ENCODE peak calls at places on chromosome 13, in ten cellular contexts. One of them, this sample, is unnamed. For H4K20me1, the result is how much of the 10 kb centered on the place peaks cover.

GRCh38 chr13:43141685-43142084 is 118.3 kb downstream of the DNAJC15 start:
- DNase-seq in fibroblast of lung: no peak
- DNase-seq in mammary epithelial cell: no peak
- DNase-seq in hepatocyte: no peak
- DNase-seq in K562: no peak
- DNase-seq in GM23248: no peak
- DNase-seq in HCT116: no peak
- DNase-seq in IMR-90: no peak
- DNase-seq in PC-3: no peak
- DNase-seq in SK-N-SH: no peak
- DNase-seq in this sample: no peak

GRCh38 chr13:112447306-112447705 is 71.2 kb downstream of the SPACA7 start:
- DNase-seq in fibroblast of lung: no peak
- DNase-seq in IMR-90: no peak
- DNase-seq in SK-N-SH: no peak
- DNase-seq in PC-3: no peak
- DNase-seq in K562: no peak
- DNase-seq in HCT116: no peak
- DNase-seq in mammary epithelial cell: no peak
- DNase-seq in GM23248: no peak
- DNase-seq in hepatocyte: no peak
- DNase-seq in this sample: no peak

GRCh38 chr13:46903748-46904147 is 6.9 kb upstream of the HTR2A start:
- DNase-seq in IMR-90: peak
- DNase-seq in SK-N-SH: no peak
- DNase-seq in PC-3: peak
- DNase-seq in hepatocyte: no peak
- DNase-seq in HCT116: no peak
- DNase-seq in fibroblast of lung: peak
- DNase-seq in mammary epithelial cell: peak
- DNase-seq in GM23248: peak
- DNase-seq in K562: no peak
- DNase-seq in this sample: no peak

GRCh38 chr13:81275666-81276258 is 934.8 kb upstream of the SPRY2 start:
- DNase-seq in mammary epithelial cell: no peak
- DNase-seq in HCT116: no peak
- DNase-seq in fibroblast of lung: no peak
- DNase-seq in hepatocyte: no peak
- DNase-seq in GM23248: no peak
- DNase-seq in PC-3: no peak
- DNase-seq in K562: no peak
- DNase-seq in SK-N-SH: no peak
- DNase-seq in IMR-90: no peak
- DNase-seq in this sample: no peak

GRCh38 chr13:26914624-26915023 is 154.0 kb upstream of the GPR12 start:
- DNase-seq in GM23248: no peak
- DNase-seq in PC-3: no peak
- DNase-seq in HCT116: peak
- DNase-seq in hepatocyte: no peak
- DNase-seq in K562: no peak
- DNase-seq in IMR-90: no peak
- DNase-seq in mammary epithelial cell: peak
- DNase-seq in fibroblast of lung: peak
- DNase-seq in SK-N-SH: no peak
- DNase-seq in this sample: no peak

GRCh38 chr13:94984974-94985373 is 272.6 kb upstream of the SOX21 start:
- DNase-seq in fibroblast of lung: no peak
- DNase-seq in PC-3: no peak
- DNase-seq in mammary epithelial cell: no peak
- DNase-seq in SK-N-SH: no peak
- DNase-seq in IMR-90: no peak
- DNase-seq in K562: no peak
- DNase-seq in HCT116: no peak
- DNase-seq in GM23248: no peak
- DNase-seq in hepatocyte: no peak
- DNase-seq in this sample: no peak

GRCh38 chr13:49022472-49023144 is 46.9 kb downstream of the FNDC3A start:
- DNase-seq in hepatocyte: no peak
- DNase-seq in PC-3: peak
- DNase-seq in fibroblast of lung: peak
- DNase-seq in GM23248: peak
- DNase-seq in HCT116: no peak
- DNase-seq in K562: no peak
- DNase-seq in mammary epithelial cell: peak
- DNase-seq in IMR-90: peak
- DNase-seq in SK-N-SH: no peak
- DNase-seq in this sample: no peak

GRCh38 chr13:48731957-48732569 is 78.3 kb downstream of the CYSLTR2 start:
- DNase-seq in HCT116: peak
- DNase-seq in hepatocyte: peak
- DNase-seq in K562: peak
- DNase-seq in IMR-90: no peak
- DNase-seq in SK-N-SH: peak
- DNase-seq in GM23248: peak
- DNase-seq in mammary epithelial cell: peak
- DNase-seq in fibroblast of lung: no peak
- DNase-seq in PC-3: peak
- DNase-seq in this sample: peak

GRCh38 chr13:46726347-46726746 is 70.6 kb downstream of the ESD start:
- DNase-seq in hepatocyte: no peak
- DNase-seq in IMR-90: no peak
- DNase-seq in HCT116: no peak
- DNase-seq in K562: no peak
- DNase-seq in fibroblast of lung: no peak
- DNase-seq in GM23248: no peak
- DNase-seq in SK-N-SH: no peak
- DNase-seq in mammary epithelial cell: no peak
- DNase-seq in PC-3: no peak
- DNase-seq in this sample: no peak

GRCh38 chr13:111115051-111115840 is at the start of gene ARHGEF7:
- DNase-seq in GM23248: peak
- DNase-seq in hepatocyte: peak
- DNase-seq in HCT116: no peak
- DNase-seq in IMR-90: no peak
- DNase-seq in K562: no peak
- DNase-seq in SK-N-SH: peak
- DNase-seq in PC-3: no peak
- DNase-seq in mammary epithelial cell: no peak
- DNase-seq in fibroblast of lung: peak
- DNase-seq in this sample: peak

GRCh38 chr13:64849174-64849573 is 2381.0 kb downstream of the PCDH9 start:
- DNase-seq in HCT116: no peak
- DNase-seq in fibroblast of lung: no peak
- DNase-seq in hepatocyte: peak
- DNase-seq in mammary epithelial cell: no peak
- DNase-seq in K562: no peak
- DNase-seq in SK-N-SH: no peak
- DNase-seq in PC-3: no peak
- DNase-seq in IMR-90: no peak
- DNase-seq in GM23248: no peak
- DNase-seq in this sample: no peak

GRCh38 chr13:104301216-104301975 is 1235.2 kb upstream of the SLC10A2 start:
- DNase-seq in fibroblast of lung: peak
- DNase-seq in GM23248: no peak
- DNase-seq in HCT116: no peak
- DNase-seq in PC-3: no peak
- DNase-seq in mammary epithelial cell: no peak
- DNase-seq in K562: no peak
- DNase-seq in hepatocyte: no peak
- DNase-seq in IMR-90: peak
- DNase-seq in SK-N-SH: no peak
- DNase-seq in this sample: no peak

GRCh38 chr13:33678906-33679657 is 138.9 kb upstream of the RFC3 start:
- DNase-seq in HCT116: no peak
- DNase-seq in IMR-90: peak
- DNase-seq in PC-3: peak
- DNase-seq in GM23248: peak
- DNase-seq in SK-N-SH: no peak
- DNase-seq in mammary epithelial cell: peak
- DNase-seq in hepatocyte: peak
- DNase-seq in K562: peak
- DNase-seq in fibroblast of lung: peak
- DNase-seq in this sample: no peak

GRCh38 chr13:40132249-40132648 is 476.8 kb downstream of the COG6 start:
- DNase-seq in hepatocyte: no peak
- DNase-seq in fibroblast of lung: no peak
- DNase-seq in HCT116: no peak
- DNase-seq in PC-3: no peak
- DNase-seq in IMR-90: no peak
- DNase-seq in mammary epithelial cell: no peak
- DNase-seq in SK-N-SH: no peak
- DNase-seq in K562: no peak
- DNase-seq in GM23248: no peak
- DNase-seq in this sample: no peak

GRCh38 chr13:37741536-37741935 is 128.0 kb downstream of the TRPC4 start:
- DNase-seq in GM23248: peak
- DNase-seq in K562: no peak
- DNase-seq in SK-N-SH: no peak
- DNase-seq in HCT116: no peak
- DNase-seq in IMR-90: no peak
- DNase-seq in fibroblast of lung: no peak
- DNase-seq in PC-3: no peak
- DNase-seq in hepatocyte: no peak
- DNase-seq in mammary epithelial cell: no peak
- DNase-seq in this sample: no peak

GRCh38 chr13:98521461-98521860 is 55.4 kb downstream of the STK24 start:
- DNase-seq in HCT116: no peak
- DNase-seq in PC-3: no peak
- DNase-seq in fibroblast of lung: no peak
- DNase-seq in IMR-90: no peak
- DNase-seq in K562: no peak
- DNase-seq in hepatocyte: no peak
- DNase-seq in SK-N-SH: no peak
- DNase-seq in mammary epithelial cell: no peak
- DNase-seq in GM23248: no peak
- DNase-seq in this sample: no peak
- H4K20me1 ChIP-seq in HCT116: under half
- H4K20me1 ChIP-seq in PC-3: under half
- H4K20me1 ChIP-seq in fibroblast of lung: under half
- H4K20me1 ChIP-seq in IMR-90: half or more
- H4K20me1 ChIP-seq in K562: under half
- H4K20me1 ChIP-seq in hepatocyte: half or more
- H4K20me1 ChIP-seq in SK-N-SH: half or more
- H4K20me1 ChIP-seq in mammary epithelial cell: under half
- H4K20me1 ChIP-seq in GM23248: under half
- H4K20me1 ChIP-seq in this sample: half or more

GRCh38 chr13:30364133-30364532 is 56.8 kb upstream of the KATNAL1 start:
- DNase-seq in SK-N-SH: peak
- DNase-seq in HCT116: no peak
- DNase-seq in PC-3: no peak
- DNase-seq in IMR-90: peak
- DNase-seq in hepatocyte: peak
- DNase-seq in fibroblast of lung: peak
- DNase-seq in GM23248: peak
- DNase-seq in K562: no peak
- DNase-seq in mammary epithelial cell: no peak
- DNase-seq in this sample: no peak
- H2AFZ ChIP-seq in SK-N-SH: peak
- H2AFZ ChIP-seq in HCT116: no peak
- H2AFZ ChIP-seq in PC-3: no peak
- H2AFZ ChIP-seq in IMR-90: peak
- H2AFZ ChIP-seq in hepatocyte: peak
- H2AFZ ChIP-seq in fibroblast of lung: peak
- H2AFZ ChIP-seq in GM23248: peak
- H2AFZ ChIP-seq in K562: peak
- H2AFZ ChIP-seq in mammary epithelial cell: no peak
- H2AFZ ChIP-seq in this sample: peak

GRCh38 chr13:113928701-113929627 is 44.9 kb downstream of the C13orf46 start:
- DNase-seq in SK-N-SH: peak
- DNase-seq in K562: no peak
- DNase-seq in mammary epithelial cell: no peak
- DNase-seq in hepatocyte: peak
- DNase-seq in PC-3: no peak
- DNase-seq in GM23248: peak
- DNase-seq in IMR-90: peak
- DNase-seq in HCT116: no peak
- DNase-seq in fibroblast of lung: peak
- DNase-seq in this sample: no peak
- H3K4me3 ChIP-seq in SK-N-SH: no peak
- H3K4me3 ChIP-seq in K562: no peak
- H3K4me3 ChIP-seq in mammary epithelial cell: no peak
- H3K4me3 ChIP-seq in hepatocyte: no peak
- H3K4me3 ChIP-seq in PC-3: no peak
- H3K4me3 ChIP-seq in GM23248: peak
- H3K4me3 ChIP-seq in IMR-90: no peak
- H3K4me3 ChIP-seq in HCT116: no peak
- H3K4me3 ChIP-seq in fibroblast of lung: no peak
- H3K4me3 ChIP-seq in this sample: no peak

GRCh38 chr13:97257228-97257755 is 35.2 kb downstream of the MBNL2 start:
- DNase-seq in hepatocyte: no peak
- DNase-seq in HCT116: no peak
- DNase-seq in GM23248: no peak
- DNase-seq in PC-3: peak
- DNase-seq in SK-N-SH: no peak
- DNase-seq in mammary epithelial cell: no peak
- DNase-seq in K562: no peak
- DNase-seq in IMR-90: no peak
- DNase-seq in fibroblast of lung: no peak
- DNase-seq in this sample: no peak
- H4K20me1 ChIP-seq in hepatocyte: under half
- H4K20me1 ChIP-seq in HCT116: under half
- H4K20me1 ChIP-seq in GM23248: under half
- H4K20me1 ChIP-seq in PC-3: under half
- H4K20me1 ChIP-seq in SK-N-SH: under half
- H4K20me1 ChIP-seq in mammary epithelial cell: under half
- H4K20me1 ChIP-seq in K562: under half
- H4K20me1 ChIP-seq in IMR-90: under half
- H4K20me1 ChIP-seq in fibroblast of lung: under half
- H4K20me1 ChIP-seq in this sample: under half